ENCODE peak calls at places on chromosomes 11 and 22, in nine cellular contexts. A is OCI-LY7, Z is adrenal gland, B is neural progenitor cell, J is GM04503, Q is GM23338, G is substantia nigra, N is cardiac muscle cell, L is left kidney. O is an unnamed sample.

GRCh38 chr22:23180893-23181762 is 819 bp downstream of the BCR start:
- DNase-seq in A (peak; percentile 43), B (peak; percentile 27), Q (peak; percentile 47), N (peak; percentile 30), G (no peak), L (peak; percentile 67), Z (peak; percentile 46), J (no peak), O (no peak)

GRCh38 chr11:85316967-85317366 is 310.2 kb downstream of the DLG2 start:
- DNase-seq in N (no peak), L (no peak), G (no peak), Z (no peak), Q (no peak), J (no peak), A (peak; percentile 87), B (no peak), O (no peak)

GRCh38 chr22:49614966-49615965 is 212.4 kb downstream of the BRD1 start:
- DNase-seq in L (no peak), Q (no peak), Z (no peak), B (no peak), N (no peak), J (no peak), G (no peak), A (no peak), O (no peak)

GRCh38 chr11:94790771-94791180 is 22.6 kb downstream of the AMOTL1 start:
- DNase-seq in Z (no peak), B (no peak), A (no peak), G (no peak), J (no peak), N (no peak), Q (no peak), L (no peak), O (no peak)

GRCh38 chr11:130636672-130637463 is 188.4 kb downstream of the ADAMTS15 start:
- DNase-seq in Q (no peak), A (no peak), N (no peak), L (peak; percentile 22), J (no peak), Z (no peak), G (no peak), B (no peak), O (no peak)

GRCh38 chr11:124863137-124863825 is 2.0 kb upstream of the ROBO3 start:
- DNase-seq in N (peak; percentile 55), J (no peak), A (no peak), L (peak; percentile 54), Q (peak; percentile 72), Z (peak; percentile 65), G (no peak), B (peak; percentile 95), O (no peak)

GRCh38 chr11:11731311-11732083 is 109.7 kb upstream of the GALNT18 start:
- DNase-seq in J (peak; percentile 21), G (no peak), L (no peak), Q (no peak), A (no peak), B (no peak), Z (peak; percentile 24), N (no peak), O (no peak)

GRCh38 chr11:79050784-79051183 is 390.0 kb downstream of the TENM4 start:
- DNase-seq in A (no peak), B (no peak), J (no peak), Q (no peak), N (no peak), L (no peak), G (no peak), Z (no peak), O (no peak)

GRCh38 chr11:122022646-122023045 is 93.4 kb downstream of the BLID start:
- DNase-seq in G (no peak), N (no peak), B (no peak), Z (no peak), J (no peak), Q (no peak), L (no peak), A (no peak), O (no peak)

GRCh38 chr11:106670069-106670468 is 348.2 kb downstream of the GUCY1A2 start:
- DNase-seq in B (no peak), Z (no peak), J (no peak), L (no peak), A (no peak), Q (peak; percentile 60), G (no peak), N (no peak), O (no peak)

GRCh38 chr11:79208126-79208525 is 232.7 kb downstream of the TENM4 start:
- DNase-seq in Z (no peak), A (no peak), G (no peak), N (no peak), L (no peak), Q (no peak), J (no peak), B (no peak), O (no peak)

GRCh38 chr11:14300661-14301304 is 58.2 kb downstream of the RRAS2 start:
- DNase-seq in N (peak; percentile 66), Q (peak; percentile 88), A (peak; percentile 27), Z (peak; percentile 73), L (peak; percentile 78), G (no peak), B (peak; percentile 75), J (peak; percentile 44), O (peak; percentile 76)

GRCh38 chr22:17213976-17214375 is 5.3 kb downstream of the ADA2 start:
- DNase-seq in J (no peak), Z (peak; percentile 50), G (no peak), L (peak; percentile 68), N (peak; percentile 59), A (peak; percentile 67), B (peak; percentile 34), Q (peak; percentile 79), O (peak; percentile 59)

GRCh38 chr11:5246772-5247478 is 2.7 kb downstream of the HBG1 start:
- DNase-seq in G (no peak), Z (no peak), Q (no peak), N (no peak), L (no peak), B (no peak), A (no peak), J (no peak), O (no peak)

GRCh38 chr11:72616655-72617054 is 57.6 kb downstream of the PDE2A start:
- DNase-seq in Q (no peak), A (no peak), Z (no peak), B (no peak), L (no peak), N (no peak), G (no peak), J (no peak), O (no peak)

GRCh38 chr11:47850337-47850736 is 2.2 kb upstream of the NUP160 start:
- DNase-seq in A (peak; percentile 80), J (no peak), B (no peak), Z (no peak), N (no peak), L (no peak), Q (no peak), G (no peak), O (no peak)

GRCh38 chr11:70230151-70230839 is 27.2 kb downstream of the FADD start:
- DNase-seq in L (no peak), Z (no peak), Q (no peak), J (no peak), N (no peak), A (no peak), B (no peak), G (no peak), O (no peak)

GRCh38 chr11:71286701-71287643 is 34.6 kb upstream of the SHANK2 start:
- DNase-seq in J (peak; percentile 99), Q (no peak), L (peak; percentile 77), Z (peak; percentile 26), N (no peak), B (no peak), A (no peak), G (no peak), O (no peak)

GRCh38 chr11:99037057-99037456 is 16.3 kb downstream of the CNTN5 start:
- DNase-seq in J (no peak), G (no peak), B (no peak), A (no peak), L (no peak), Z (no peak), Q (no peak), N (no peak), O (no peak)

GRCh38 chr22:31753005-31753633 is 700 bp upstream of the DEPDC5 start:
- DNase-seq in L (peak; percentile 93), B (peak; percentile 93), A (peak; percentile 67), G (no peak), J (no peak), N (peak; percentile 93), Z (peak; percentile 52), Q (peak; percentile 88), O (peak; percentile 93)

GRCh38 chr22:39239561-39240423 is 5.0 kb downstream of the PDGFB start:
- DNase-seq in A (no peak), L (no peak), G (no peak), B (no peak), Z (no peak), Q (no peak), J (no peak), N (no peak), O (no peak)

GRCh38 chr11:129750343-129751292 is 65.0 kb upstream of the TMEM45B start:
- DNase-seq in B (peak; percentile 91), Z (peak; percentile 78), L (peak; percentile 88), J (no peak), N (peak; percentile 85), Q (peak; percentile 82), A (peak; percentile 75), G (no peak), O (peak; percentile 90)

GRCh38 chr11:121194731-121195596 is 93.9 kb downstream of the TECTA start:
- DNase-seq in G (no peak), B (peak; percentile 74), Z (peak; percentile 73), Q (peak; percentile 83), J (no peak), N (peak; percentile 87), L (peak; percentile 85), A (peak; percentile 74), O (peak; percentile 47)

GRCh38 chr22:37194750-37195149 is 6.7 kb upstream of the C1QTNF6 start:
- DNase-seq in Q (no peak), B (no peak), N (no peak), G (no peak), A (no peak), J (no peak), L (no peak), Z (no peak), O (no peak)

GRCh38 chr22:25747245-25747944 is 5.4 kb downstream of the MYO18B start:
- DNase-seq in Z (peak; percentile 95), N (no peak), L (no peak), B (no peak), J (peak; percentile 92), Q (no peak), A (no peak), G (no peak), O (no peak)

GRCh38 chr22:47055921-47056320 is 293.5 kb downstream of the TBC1D22A start:
- DNase-seq in A (no peak), Q (no peak), Z (no peak), L (peak; percentile 30), G (no peak), N (no peak), B (no peak), J (no peak), O (no peak)

GRCh38 chr22:23542933-23543332 is 37.2 kb downstream of the IGLL1 start:
- DNase-seq in G (no peak), N (no peak), Z (no peak), A (no peak), B (no peak), J (no peak), Q (no peak), L (no peak), O (no peak)

GRCh38 chr11:87141980-87142514 is 104.3 kb downstream of the TMEM135 start:
- DNase-seq in Z (no peak), G (no peak), J (no peak), B (no peak), N (no peak), A (no peak), L (no peak), Q (no peak), O (peak; percentile 76)

GRCh38 chr11:97833412-97833811 is 1187.3 kb upstream of the CNTN5 start:
- DNase-seq in Z (no peak), J (no peak), G (no peak), N (no peak), Q (no peak), A (no peak), L (no peak), B (no peak), O (no peak)

GRCh38 chr22:30763815-30764686 is 69.4 kb downstream of the OSBP2 start:
- DNase-seq in B (peak; percentile 88), J (no peak), N (peak; percentile 84), L (peak; percentile 89), G (no peak), A (peak; percentile 64), Q (peak; percentile 92), Z (peak; percentile 79), O (peak; percentile 75)

GRCh38 chr11:75453916-75454655 is 21.1 kb upstream of the KLHL35 start:
- DNase-seq in G (no peak), A (no peak), L (no peak), B (no peak), Q (no peak), Z (no peak), J (peak; percentile 98), N (no peak), O (no peak)

O was measured in ELF-1.